ENCODE peak calls at places on chromosomes 16 and 17, in five cellular contexts. One of them, this sample, is unnamed.

GRCh38 chr17:38341035-38341721 is 2.6 kb downstream of the GPR179 start:
- DNase-seq in lung: no peak
- DNase-seq in iris pigment epithelial cell: no peak
- DNase-seq in HTR-8/SVneo: no peak
- DNase-seq in activated naive CD4-positive, alpha-beta T cell treated with Interleukin-2 at 50 U/mL for 16 hours: no peak
- DNase-seq in this sample: no peak

GRCh38 chr17:7354262-7354781 is 634 bp upstream of the TMEM95 start:
- DNase-seq in lung: no peak
- DNase-seq in iris pigment epithelial cell: peak
- DNase-seq in HTR-8/SVneo: no peak
- DNase-seq in activated naive CD4-positive, alpha-beta T cell treated with Interleukin-2 at 50 U/mL for 16 hours: peak
- DNase-seq in this sample: no peak

GRCh38 chr16:79899316-79900110 is 299.0 kb upstream of the MAF start:
- DNase-seq in lung: no peak
- DNase-seq in iris pigment epithelial cell: no peak
- DNase-seq in HTR-8/SVneo: no peak
- DNase-seq in activated naive CD4-positive, alpha-beta T cell treated with Interleukin-2 at 50 U/mL for 16 hours: no peak
- DNase-seq in this sample: no peak

GRCh38 chr16:19136549-19137196 is 22.9 kb downstream of the ITPRIPL2 start:
- DNase-seq in lung: no peak
- DNase-seq in iris pigment epithelial cell: no peak
- DNase-seq in HTR-8/SVneo: no peak
- DNase-seq in activated naive CD4-positive, alpha-beta T cell treated with Interleukin-2 at 50 U/mL for 16 hours: no peak
- DNase-seq in this sample: no peak

GRCh38 chr17:20852541-20853370 is 190.1 kb downstream of the USP22 start:
- DNase-seq in lung: no peak
- DNase-seq in iris pigment epithelial cell: peak
- DNase-seq in HTR-8/SVneo: no peak
- DNase-seq in activated naive CD4-positive, alpha-beta T cell treated with Interleukin-2 at 50 U/mL for 16 hours: no peak
- DNase-seq in this sample: no peak

GRCh38 chr16:10539256-10539655 is 41.1 kb downstream of the EMP2 start:
- DNase-seq in lung: no peak
- DNase-seq in iris pigment epithelial cell: no peak
- DNase-seq in HTR-8/SVneo: no peak
- DNase-seq in activated naive CD4-positive, alpha-beta T cell treated with Interleukin-2 at 50 U/mL for 16 hours: no peak
- DNase-seq in this sample: no peak

GRCh38 chr17:39700148-39700987 is 504 bp downstream of the ERBB2 start:
- DNase-seq in lung: no peak
- DNase-seq in iris pigment epithelial cell: peak
- DNase-seq in HTR-8/SVneo: peak
- DNase-seq in activated naive CD4-positive, alpha-beta T cell treated with Interleukin-2 at 50 U/mL for 16 hours: no peak
- DNase-seq in this sample: no peak

GRCh38 chr17:13365331-13365730 is 236.4 kb downstream of the HS3ST3A1 start:
- DNase-seq in lung: no peak
- DNase-seq in iris pigment epithelial cell: peak
- DNase-seq in HTR-8/SVneo: no peak
- DNase-seq in activated naive CD4-positive, alpha-beta T cell treated with Interleukin-2 at 50 U/mL for 16 hours: no peak
- DNase-seq in this sample: no peak

This sample was measured in AG04450.